ENCODE peak calls at places on chromosome 7, in four cellular contexts. D, R, J and I are unnamed samples.

GRCh38 chr7:30164567-30164966 is 29.8 kb downstream of the MTURN start:
- DNase-seq in J (no peak), D (peak), R (no peak), I (no peak)

GRCh38 chr7:147775564-147775963 is 815.0 kb upstream of the C7orf33 start:
- DNase-seq in D (no peak), R (no peak), J (no peak), I (no peak)

GRCh38 chr7:146660839-146661238 is 544.2 kb downstream of the CNTNAP2 start:
- DNase-seq in D (no peak), J (no peak), R (no peak), I (no peak)

GRCh38 chr7:28389504-28390385 is 22.6 kb upstream of the CREB5 start:
- DNase-seq in D (peak), R (no peak), J (peak), I (no peak)

GRCh38 chr7:155183655-155184054 is 113.5 kb downstream of the HTR5A start:
- DNase-seq in J (no peak), R (no peak), D (no peak), I (no peak)

GRCh38 chr7:157013101-157013500 is 2.6 kb upstream of the MNX1 start:
- DNase-seq in D (no peak), J (no peak), R (no peak), I (no peak)

GRCh38 chr7:43784030-43785001 is 25.8 kb downstream of the BLVRA start:
- DNase-seq in R (peak), J (no peak), D (peak), I (no peak)

GRCh38 chr7:156566812-156567549 is 73.6 kb upstream of the RNF32 start:
- DNase-seq in D (no peak), R (no peak), J (no peak), I (no peak)

GRCh38 chr7:133699390-133699789 is 427.8 kb upstream of the LRGUK start:
- DNase-seq in J (no peak), R (no peak), D (no peak), I (no peak)

GRCh38 chr7:120949393-120949799 is 1.2 kb upstream of the ING3 start:
- DNase-seq in D (no peak), R (no peak), J (no peak), I (no peak)

GRCh38 chr7:158603773-158604755 is 16.4 kb upstream of the PTPRN2 start:
- DNase-seq in D (no peak), J (no peak), R (no peak), I (no peak)

GRCh38 chr7:979886-980571 is 3.0 kb upstream of the CYP2W1 start:
- DNase-seq in D (no peak), R (no peak), J (no peak), I (no peak)

GRCh38 chr7:105839271-105839670 is 37.1 kb downstream of the ATXN7L1 start:
- DNase-seq in D (no peak), J (no peak), R (no peak), I (no peak)

GRCh38 chr7:40983106-40983505 is 719.8 kb downstream of the INHBA start:
- DNase-seq in J (no peak), D (no peak), R (no peak), I (no peak)

GRCh38 chr7:30800785-30801252 is 29.6 kb downstream of the MINDY4 start:
- DNase-seq in R (peak), J (peak), D (peak), I (peak)

GRCh38 chr7:127824682-127825081 is 172.7 kb downstream of the SND1 start:
- DNase-seq in D (no peak), J (no peak), R (no peak), I (no peak)

GRCh38 chr7:70574314-70574713 is 557.6 kb upstream of the GALNT17 start:
- DNase-seq in R (no peak), D (no peak), J (no peak), I (no peak)

GRCh38 chr7:116630932-116631449 is 41.0 kb upstream of the MET start:
- DNase-seq in J (no peak), D (peak), R (peak), I (peak)

GRCh38 chr7:128420773-128421172 is 11.0 kb upstream of the IMPDH1 start:
- DNase-seq in J (no peak), R (no peak), D (no peak), I (no peak)

GRCh38 chr7:157615852-157616251 is 279.0 kb downstream of the DNAJB6 start:
- DNase-seq in R (no peak), J (no peak), D (no peak), I (no peak)

GRCh38 chr7:92875719-92876118 is 39.3 kb upstream of the CDK6 start:
- DNase-seq in J (no peak), R (no peak), D (peak), I (no peak)

GRCh38 chr7:157595086-157595855 is 258.5 kb downstream of the DNAJB6 start:
- DNase-seq in D (no peak), J (no peak), R (no peak), I (no peak)

GRCh38 chr7:157516911-157517781 is 180.3 kb downstream of the DNAJB6 start:
- DNase-seq in D (no peak), R (peak), J (no peak), I (no peak)

GRCh38 chr7:1737956-1738355 is 67.9 kb downstream of the ELFN1 start:
- DNase-seq in J (no peak), D (no peak), R (no peak), I (no peak)

GRCh38 chr7:3075441-3075840 is 31.8 kb upstream of the CARD11 start:
- DNase-seq in D (no peak), J (no peak), R (no peak), I (no peak)

GRCh38 chr7:79692015-79692414 is 238.5 kb upstream of the MAGI2 start:
- DNase-seq in J (no peak), R (no peak), D (peak), I (no peak)

GRCh38 chr7:11985971-11986370 is 154.0 kb upstream of the THSD7A start:
- DNase-seq in D (no peak), R (no peak), J (no peak), I (no peak)

GRCh38 chr7:128115326-128115820 is 84.1 kb upstream of the LRRC4 start:
- DNase-seq in J (no peak), R (peak), D (no peak), I (no peak)

GRCh38 chr7:88759216-88759955 is at the start of gene ZNF804B:
- DNase-seq in J (no peak), D (no peak), R (no peak), I (no peak)

GRCh38 chr7:129240119-129240815 is 15.4 kb downstream of the AHCYL2 start:
- DNase-seq in D (no peak), J (no peak), R (no peak), I (no peak)

GRCh38 chr7:128167316-128167691 is 73.8 kb upstream of the LEP start:
- DNase-seq in D (peak), J (peak), R (peak), I (no peak)

GRCh38 chr7:151725844-151726770 is 150.8 kb downstream of the PRKAG2 start:
- DNase-seq in D (no peak), J (peak), R (no peak), I (no peak)

GRCh38 chr7:127872122-127872521 is 159.1 kb downstream of the LRRC4 start:
- DNase-seq in D (no peak), R (no peak), J (no peak), I (no peak)

GRCh38 chr7:28695300-28696261 is 262.5 kb downstream of the TRIL start:
- DNase-seq in R (no peak), J (no peak), D (no peak), I (no peak)

GRCh38 chr7:100017300-100017699 is 1.9 kb downstream of the ZKSCAN1 start:
- DNase-seq in R (peak), D (no peak), J (no peak), I (no peak)

GRCh38 chr7:100016209-100016901 is 959 bp downstream of the ZKSCAN1 start:
- DNase-seq in R (no peak), J (peak), D (peak), I (no peak)

GRCh38 chr7:100015232-100016208 is at the start of gene ZKSCAN1:
- DNase-seq in R (peak), J (peak), D (peak), I (peak)

GRCh38 chr7:100019908-100020307 is 4.5 kb downstream of the ZKSCAN1 start:
- DNase-seq in D (no peak), J (no peak), R (no peak), I (no peak)

DNA sequence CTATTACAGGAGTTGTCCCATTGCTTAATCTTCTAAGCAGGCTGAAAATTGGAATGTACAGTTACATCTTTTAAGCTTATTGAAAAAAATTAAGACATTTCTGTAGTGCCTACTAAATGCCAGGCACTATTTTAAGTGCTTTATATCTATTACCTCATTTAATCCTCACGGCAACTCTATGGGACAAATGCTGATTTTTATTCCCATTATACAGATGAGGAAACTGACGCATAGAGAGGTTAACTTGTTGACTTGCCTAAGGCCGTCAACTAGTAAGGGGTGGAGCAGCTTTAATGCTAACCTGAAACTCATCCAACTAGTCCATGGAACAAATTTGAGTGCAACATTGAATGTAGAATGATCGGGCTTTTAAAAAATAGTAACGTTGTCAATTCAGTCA is 2.5 kb downstream of the ZKSCAN1 start:
- DNase-seq in R (no peak), J (no peak), D (no peak), I (no peak)
- H3K27ac ChIP-seq in R (no peak), J (peak), D (no peak), I (no peak)

GRCh38 chr7:51288896-51289607 is 27.6 kb downstream of the COBL start:
- DNase-seq in D (no peak), R (no peak), J (no peak), I (no peak)

GRCh38 chr7:51292596-51292995 is 24.0 kb downstream of the COBL start:
- DNase-seq in J (no peak), R (no peak), D (no peak), I (no peak)

GRCh38 chr7:51289608-51290370 is 26.8 kb downstream of the COBL start:
- DNase-seq in D (no peak), J (no peak), R (no peak), I (no peak)

GRCh38 chr7:51286392-51286791 is 30.2 kb downstream of the COBL start:
- DNase-seq in D (no peak), R (no peak), J (no peak), I (no peak)

GRCh38 chr7:51290702-51291290 is 25.8 kb downstream of the COBL start:
- DNase-seq in J (no peak), R (no peak), D (no peak), I (no peak)
- H3K27ac ChIP-seq in J (peak), R (no peak), D (no peak), I (no peak)

GRCh38 chr7:45181286-45181960 is 23.8 kb downstream of the RAMP3 start:
- DNase-seq in R (peak), J (no peak), D (no peak), I (no peak)

GRCh38 chr7:45183711-45184210 is 26.2 kb downstream of the RAMP3 start:
- DNase-seq in J (no peak), D (no peak), R (peak), I (no peak)

GRCh38 chr7:45181991-45182855 is 24.6 kb downstream of the RAMP3 start:
- DNase-seq in D (no peak), J (no peak), R (peak), I (no peak)

GRCh38 chr7:45184326-45185027 is 26.9 kb downstream of the RAMP3 start:
- DNase-seq in R (no peak), J (no peak), D (no peak), I (no peak)

DNA sequence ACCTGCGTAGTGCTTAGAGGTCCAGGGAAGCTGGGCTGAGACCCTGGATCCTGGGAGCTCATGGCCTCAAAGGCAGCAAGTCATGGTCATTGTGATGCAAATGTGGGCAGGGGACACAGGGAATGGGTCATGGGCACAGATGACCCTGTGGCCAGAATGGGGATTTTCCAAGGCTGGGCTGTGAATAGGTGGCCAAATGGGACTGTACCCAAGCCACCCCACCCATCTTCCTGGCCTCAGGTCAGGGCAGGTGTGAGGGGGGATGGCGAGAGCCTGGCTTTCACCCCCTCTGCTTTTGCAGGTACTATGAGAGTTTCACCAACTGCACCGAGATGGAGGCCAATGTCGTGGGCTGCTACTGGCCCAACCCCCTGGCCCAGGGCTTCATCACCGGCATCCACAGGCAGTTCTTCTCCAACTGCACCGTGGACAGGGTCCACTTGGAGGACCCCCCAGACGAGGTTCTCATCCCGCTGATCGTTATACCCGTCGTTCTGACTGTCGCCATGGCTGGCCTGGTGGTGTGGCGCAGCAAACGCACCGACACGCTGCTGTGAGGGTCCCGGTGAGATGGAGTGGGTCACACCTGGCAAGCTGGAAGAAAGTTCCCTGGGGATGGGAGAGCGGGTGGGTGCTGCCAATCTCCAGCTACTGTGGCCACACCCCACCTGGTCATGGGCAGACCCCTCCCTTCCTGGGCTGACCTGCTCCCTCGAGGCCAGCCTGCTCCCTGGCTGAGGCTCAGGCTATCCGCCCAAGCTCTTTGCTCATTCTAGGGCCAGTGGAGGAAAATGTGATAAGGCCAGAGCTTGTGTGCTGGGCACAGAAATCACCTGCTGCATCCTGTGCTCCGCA is 25.5 kb downstream of the RAMP3 start:
- DNase-seq in J (no peak), R (peak), D (no peak), I (no peak)
- H3K27ac ChIP-seq in J (no peak), R (no peak), D (no peak), I (no peak)

DNA sequence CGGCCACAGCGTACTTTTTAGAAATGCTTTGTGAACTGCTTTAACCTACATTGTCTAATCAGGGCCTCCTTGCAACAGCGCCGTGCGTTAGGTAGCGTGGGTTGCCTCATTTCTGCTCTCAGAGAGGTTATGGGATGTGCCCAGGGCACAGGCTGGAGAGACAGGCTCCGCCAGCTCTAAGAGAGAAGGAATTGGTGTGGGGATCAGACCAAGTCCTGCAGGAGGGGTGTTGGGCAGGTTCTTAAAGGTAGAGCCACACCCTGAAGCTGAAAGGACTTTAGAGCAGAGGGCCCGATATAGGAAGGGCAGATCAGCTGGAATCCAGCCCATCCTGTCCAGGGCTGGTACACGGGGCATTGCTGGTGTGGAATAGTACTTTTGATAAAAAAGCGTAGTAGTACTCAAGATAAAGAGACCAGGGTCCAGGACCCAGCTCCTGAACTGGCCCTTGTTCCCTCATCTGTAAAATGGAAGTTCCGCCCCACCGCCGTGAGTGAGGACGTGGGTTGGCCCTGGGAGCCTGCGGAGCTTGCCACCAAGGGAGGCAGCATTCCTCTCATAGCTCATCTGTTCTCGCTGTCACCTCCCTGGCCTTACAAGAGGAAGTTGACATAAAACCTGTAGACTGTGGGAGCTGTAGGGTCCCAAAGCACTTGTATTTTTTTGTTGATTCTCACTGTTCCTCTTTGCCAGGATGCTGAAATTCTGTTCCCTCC is 37.2 kb downstream of the TMEM120A start:
- DNase-seq in R (no peak), D (no peak), J (no peak), I (peak)
- H3K27ac ChIP-seq in R (no peak), D (no peak), J (no peak), I (no peak)

GRCh38 chr7:94129443-94130140 is 125.4 kb upstream of the BET1 start:
- DNase-seq in R (no peak), J (no peak), D (peak), I (no peak)
- H3K27ac ChIP-seq in R (no peak), J (no peak), D (peak), I (no peak)

GRCh38 chr7:6392712-6393666 is 54.8 kb downstream of the DAGLB start:
- DNase-seq in D (peak), R (no peak), J (no peak), I (peak)

GRCh38 chr7:6389728-6390127 is 58.0 kb downstream of the DAGLB start:
- DNase-seq in D (no peak), R (no peak), J (no peak), I (no peak)

GRCh38 chr7:6393667-6394056 is 54.1 kb downstream of the DAGLB start:
- DNase-seq in J (no peak), R (no peak), D (no peak), I (no peak)

GRCh38 chr7:6395898-6396582 is 51.7 kb downstream of the DAGLB start:
- DNase-seq in J (no peak), D (no peak), R (peak), I (no peak)

DNA sequence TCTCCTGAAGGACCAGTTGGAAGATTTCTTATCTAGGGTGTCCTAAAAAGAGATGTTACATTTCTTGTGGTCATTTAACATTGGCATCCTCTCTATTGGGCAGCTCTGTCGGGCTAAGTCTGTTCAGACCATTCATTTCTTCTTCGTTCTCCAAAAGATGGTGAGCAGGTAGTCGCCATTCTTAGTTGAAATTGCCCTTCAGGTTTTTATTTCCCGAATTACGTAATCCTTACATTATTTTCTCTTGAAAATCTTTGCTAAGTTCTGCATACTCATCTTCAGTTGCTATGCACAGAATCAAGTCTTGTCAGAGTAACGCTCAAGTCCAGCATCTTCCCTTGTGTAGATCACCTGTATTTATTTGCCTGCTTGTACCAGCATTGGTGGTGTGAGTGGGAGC is 53.6 kb downstream of the DAGLB start:
- DNase-seq in D (no peak), R (no peak), J (no peak), I (no peak)
- H3K27ac ChIP-seq in D (no peak), R (peak), J (no peak), I (peak)

GRCh38 chr7:134784251-134785049 is 5.0 kb downstream of the CALD1 start:
- DNase-seq in R (no peak), J (no peak), D (no peak), I (no peak)
- H3K27ac ChIP-seq in R (peak), J (no peak), D (peak), I (no peak)

GRCh38 chr7:96203781-96204180 is 118.1 kb downstream of the SLC25A13 start:
- DNase-seq in D (no peak), R (no peak), J (no peak), I (no peak)

GRCh38 chr7:96199421-96199820 is 122.5 kb downstream of the SLC25A13 start:
- DNase-seq in R (no peak), J (no peak), D (no peak), I (no peak)

GRCh38 chr7:96204601-96205000 is 117.3 kb downstream of the SLC25A13 start:
- DNase-seq in J (no peak), D (no peak), R (no peak), I (no peak)

GRCh38 chr7:96200740-96201139 is 121.2 kb downstream of the SLC25A13 start:
- DNase-seq in R (no peak), J (no peak), D (no peak), I (no peak)

GRCh38 chr7:96202102-96202501 is 119.8 kb downstream of the SLC25A13 start:
- DNase-seq in D (no peak), J (no peak), R (no peak), I (no peak)
- H3K27ac ChIP-seq in D (no peak), J (no peak), R (no peak), I (no peak)

GRCh38 chr7:71984348-71984747 is 427.8 kb downstream of the CALN1 start:
- DNase-seq in D (no peak), J (no peak), R (no peak), I (peak)

GRCh38 chr7:71987200-71987767 is 424.9 kb downstream of the CALN1 start:
- DNase-seq in R (no peak), D (no peak), J (no peak), I (peak)

GRCh38 chr7:71988176-71988575 is 424.0 kb downstream of the CALN1 start:
- DNase-seq in D (no peak), R (no peak), J (no peak), I (no peak)

GRCh38 chr7:71990138-71990462 is 422.0 kb downstream of the CALN1 start:
- DNase-seq in J (no peak), D (no peak), R (no peak), I (peak)
- H3K27ac ChIP-seq in J (no peak), D (no peak), R (no peak), I (no peak)